ENCODE peak calls at places on chromosomes 12 and 14, in six cellular contexts. One of them, this sample, is unnamed.

GRCh38 chr12:108597559-108598471 is at the start of gene TMEM119:
- DNase-seq in uterus: peak
- DNase-seq in CD8-positive, alpha-beta T cell: no peak
- DNase-seq in CD4-positive, CD25-positive, alpha-beta regulatory T cell: no peak
- DNase-seq in neuronal stem cell: no peak
- DNase-seq in HCT116: no peak
- DNase-seq in this sample: no peak

GRCh38 chr14:92453691-92454090 is 59.9 kb upstream of the RIN3 start:
- DNase-seq in neuronal stem cell: no peak
- DNase-seq in uterus: no peak
- DNase-seq in CD4-positive, CD25-positive, alpha-beta regulatory T cell: no peak
- DNase-seq in CD8-positive, alpha-beta T cell: no peak
- DNase-seq in HCT116: no peak
- DNase-seq in this sample: no peak

GRCh38 chr12:119786539-119786938 is 90.6 kb downstream of the CIT start:
- DNase-seq in HCT116: no peak
- DNase-seq in neuronal stem cell: no peak
- DNase-seq in CD8-positive, alpha-beta T cell: no peak
- DNase-seq in CD4-positive, CD25-positive, alpha-beta regulatory T cell: no peak
- DNase-seq in uterus: no peak
- DNase-seq in this sample: no peak

GRCh38 chr12:32548691-32549412 is 130.2 kb upstream of the DNM1L start:
- DNase-seq in uterus: peak
- DNase-seq in CD4-positive, CD25-positive, alpha-beta regulatory T cell: no peak
- DNase-seq in CD8-positive, alpha-beta T cell: no peak
- DNase-seq in HCT116: no peak
- DNase-seq in neuronal stem cell: no peak
- DNase-seq in this sample: no peak

GRCh38 chr14:34722723-34723545 is 8.5 kb upstream of the CFL2 start:
- DNase-seq in HCT116: peak
- DNase-seq in uterus: peak
- DNase-seq in CD4-positive, CD25-positive, alpha-beta regulatory T cell: peak
- DNase-seq in neuronal stem cell: peak
- DNase-seq in CD8-positive, alpha-beta T cell: peak
- DNase-seq in this sample: peak

GRCh38 chr12:15629108-15629507 is 160.1 kb downstream of the EPS8 start:
- DNase-seq in CD8-positive, alpha-beta T cell: no peak
- DNase-seq in CD4-positive, CD25-positive, alpha-beta regulatory T cell: no peak
- DNase-seq in neuronal stem cell: peak
- DNase-seq in uterus: peak
- DNase-seq in HCT116: peak
- DNase-seq in this sample: no peak

GRCh38 chr12:116619246-116619645 is 60.1 kb downstream of the MAP1LC3B2 start:
- DNase-seq in uterus: no peak
- DNase-seq in CD8-positive, alpha-beta T cell: no peak
- DNase-seq in neuronal stem cell: no peak
- DNase-seq in CD4-positive, CD25-positive, alpha-beta regulatory T cell: no peak
- DNase-seq in HCT116: no peak
- DNase-seq in this sample: no peak

GRCh38 chr14:100578552-100578951 is 8.7 kb downstream of the BEGAIN start:
- DNase-seq in uterus: no peak
- DNase-seq in CD8-positive, alpha-beta T cell: no peak
- DNase-seq in HCT116: no peak
- DNase-seq in CD4-positive, CD25-positive, alpha-beta regulatory T cell: no peak
- DNase-seq in neuronal stem cell: no peak
- DNase-seq in this sample: no peak

GRCh38 chr14:100446572-100446971 is 123.4 kb downstream of the SLC25A47 start:
- DNase-seq in HCT116: no peak
- DNase-seq in CD8-positive, alpha-beta T cell: no peak
- DNase-seq in uterus: no peak
- DNase-seq in neuronal stem cell: no peak
- DNase-seq in CD4-positive, CD25-positive, alpha-beta regulatory T cell: no peak
- DNase-seq in this sample: no peak

GRCh38 chr12:114685869-114686268 is 1.9 kb upstream of the TBX3 start:
- DNase-seq in CD8-positive, alpha-beta T cell: no peak
- DNase-seq in HCT116: no peak
- DNase-seq in uterus: no peak
- DNase-seq in CD4-positive, CD25-positive, alpha-beta regulatory T cell: no peak
- DNase-seq in neuronal stem cell: no peak
- DNase-seq in this sample: no peak

GRCh38 chr12:131211279-131211938 is 257.7 kb downstream of the ADGRD1 start:
- DNase-seq in neuronal stem cell: no peak
- DNase-seq in CD4-positive, CD25-positive, alpha-beta regulatory T cell: no peak
- DNase-seq in HCT116: no peak
- DNase-seq in uterus: no peak
- DNase-seq in CD8-positive, alpha-beta T cell: no peak
- DNase-seq in this sample: no peak

GRCh38 chr12:76422878-76423438 is 74.7 kb upstream of the BBS10 start:
- DNase-seq in CD8-positive, alpha-beta T cell: no peak
- DNase-seq in CD4-positive, CD25-positive, alpha-beta regulatory T cell: no peak
- DNase-seq in uterus: no peak
- DNase-seq in HCT116: no peak
- DNase-seq in neuronal stem cell: no peak
- DNase-seq in this sample: no peak

GRCh38 chr14:68397371-68397779 is 395.5 kb downstream of the ZFP36L1 start:
- DNase-seq in CD8-positive, alpha-beta T cell: no peak
- DNase-seq in CD4-positive, CD25-positive, alpha-beta regulatory T cell: no peak
- DNase-seq in uterus: peak
- DNase-seq in neuronal stem cell: no peak
- DNase-seq in HCT116: no peak
- DNase-seq in this sample: no peak

GRCh38 chr14:101851183-101851582 is 89.7 kb downstream of the PPP2R5C start:
- DNase-seq in CD8-positive, alpha-beta T cell: no peak
- DNase-seq in uterus: no peak
- DNase-seq in neuronal stem cell: no peak
- DNase-seq in CD4-positive, CD25-positive, alpha-beta regulatory T cell: no peak
- DNase-seq in HCT116: no peak
- DNase-seq in this sample: no peak

GRCh38 chr14:61678966-61679365 is 16.3 kb upstream of the HIF1A start:
- DNase-seq in neuronal stem cell: peak
- DNase-seq in HCT116: no peak
- DNase-seq in CD4-positive, CD25-positive, alpha-beta regulatory T cell: no peak
- DNase-seq in uterus: no peak
- DNase-seq in CD8-positive, alpha-beta T cell: no peak
- DNase-seq in this sample: no peak

GRCh38 chr12:90909069-90909676 is 45.8 kb downstream of the CCER1 start:
- DNase-seq in HCT116: peak
- DNase-seq in neuronal stem cell: peak
- DNase-seq in uterus: no peak
- DNase-seq in CD8-positive, alpha-beta T cell: no peak
- DNase-seq in CD4-positive, CD25-positive, alpha-beta regulatory T cell: no peak
- DNase-seq in this sample: no peak

GRCh38 chr12:49809369-49810158 is 18.6 kb downstream of the NCKAP5L start:
- DNase-seq in neuronal stem cell: peak
- DNase-seq in uterus: no peak
- DNase-seq in CD8-positive, alpha-beta T cell: no peak
- DNase-seq in HCT116: no peak
- DNase-seq in CD4-positive, CD25-positive, alpha-beta regulatory T cell: no peak
- DNase-seq in this sample: no peak

GRCh38 chr12:57583008-57583831 is 7.8 kb upstream of the PIP4K2C start:
- DNase-seq in CD8-positive, alpha-beta T cell: peak
- DNase-seq in HCT116: peak
- DNase-seq in CD4-positive, CD25-positive, alpha-beta regulatory T cell: peak
- DNase-seq in uterus: peak
- DNase-seq in neuronal stem cell: peak
- DNase-seq in this sample: peak

GRCh38 chr12:89920866-89921265 is 212.2 kb upstream of the ATP2B1 start:
- DNase-seq in neuronal stem cell: no peak
- DNase-seq in CD4-positive, CD25-positive, alpha-beta regulatory T cell: no peak
- DNase-seq in HCT116: no peak
- DNase-seq in uterus: no peak
- DNase-seq in CD8-positive, alpha-beta T cell: no peak
- DNase-seq in this sample: no peak

GRCh38 chr12:129885287-129885686 is 18.5 kb downstream of the TMEM132D start:
- DNase-seq in neuronal stem cell: no peak
- DNase-seq in CD4-positive, CD25-positive, alpha-beta regulatory T cell: no peak
- DNase-seq in CD8-positive, alpha-beta T cell: no peak
- DNase-seq in uterus: no peak
- DNase-seq in HCT116: no peak
- DNase-seq in this sample: no peak

GRCh38 chr14:83207550-83207949 is 1673.9 kb upstream of the SEL1L start:
- DNase-seq in CD8-positive, alpha-beta T cell: no peak
- DNase-seq in uterus: no peak
- DNase-seq in CD4-positive, CD25-positive, alpha-beta regulatory T cell: no peak
- DNase-seq in neuronal stem cell: no peak
- DNase-seq in HCT116: no peak
- DNase-seq in this sample: no peak

GRCh38 chr14:103156733-103157411 is 33.6 kb downstream of the TNFAIP2 start:
- DNase-seq in HCT116: no peak
- DNase-seq in neuronal stem cell: no peak
- DNase-seq in uterus: no peak
- DNase-seq in CD4-positive, CD25-positive, alpha-beta regulatory T cell: no peak
- DNase-seq in CD8-positive, alpha-beta T cell: no peak
- DNase-seq in this sample: no peak

GRCh38 chr12:95608252-95609033 is 57.2 kb upstream of the USP44 start:
- DNase-seq in neuronal stem cell: no peak
- DNase-seq in HCT116: no peak
- DNase-seq in CD8-positive, alpha-beta T cell: no peak
- DNase-seq in uterus: peak
- DNase-seq in CD4-positive, CD25-positive, alpha-beta regulatory T cell: no peak
- DNase-seq in this sample: no peak

GRCh38 chr12:52645982-52646381 is 6.0 kb downstream of the KRT2 start:
- DNase-seq in CD8-positive, alpha-beta T cell: no peak
- DNase-seq in CD4-positive, CD25-positive, alpha-beta regulatory T cell: no peak
- DNase-seq in neuronal stem cell: no peak
- DNase-seq in HCT116: no peak
- DNase-seq in uterus: no peak
- DNase-seq in this sample: no peak

DNA sequence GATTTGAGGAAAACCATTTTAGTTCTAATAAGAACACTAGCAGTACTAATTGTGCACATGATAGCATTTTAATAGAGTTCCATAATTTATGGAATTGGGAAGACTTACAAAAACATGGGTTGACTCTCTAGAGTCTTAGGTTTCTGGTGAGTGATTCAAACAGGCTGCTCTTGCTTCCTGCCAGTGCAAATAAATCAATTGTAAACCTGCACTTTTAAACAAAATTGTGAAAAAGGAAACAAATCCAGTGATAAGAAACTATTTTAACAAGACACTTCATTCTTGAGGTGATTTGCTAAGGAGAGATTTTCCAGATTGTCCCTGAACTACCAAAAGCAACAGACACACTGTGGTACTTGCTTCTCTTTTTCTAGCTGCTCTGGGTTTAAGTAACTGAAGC is 112.2 kb downstream of the CACNA1C start:
- DNase-seq in CD8-positive, alpha-beta T cell: no peak
- DNase-seq in CD4-positive, CD25-positive, alpha-beta regulatory T cell: no peak
- DNase-seq in neuronal stem cell: no peak
- DNase-seq in uterus: no peak
- DNase-seq in HCT116: no peak
- DNase-seq in this sample: no peak
- H3K27ac ChIP-seq in CD8-positive, alpha-beta T cell: no peak
- H3K27ac ChIP-seq in CD4-positive, CD25-positive, alpha-beta regulatory T cell: no peak
- H3K27ac ChIP-seq in neuronal stem cell: no peak
- H3K27ac ChIP-seq in uterus: peak
- H3K27ac ChIP-seq in HCT116: no peak
- H3K27ac ChIP-seq in this sample: no peak

GRCh38 chr12:121825041-121825523 is 21.3 kb downstream of the SETD1B start:
- DNase-seq in neuronal stem cell: no peak
- DNase-seq in uterus: no peak
- DNase-seq in HCT116: no peak
- DNase-seq in CD8-positive, alpha-beta T cell: no peak
- DNase-seq in CD4-positive, CD25-positive, alpha-beta regulatory T cell: no peak
- DNase-seq in this sample: no peak
- H3K27ac ChIP-seq in neuronal stem cell: no peak
- H3K27ac ChIP-seq in uterus: no peak
- H3K27ac ChIP-seq in HCT116: no peak
- H3K27ac ChIP-seq in CD8-positive, alpha-beta T cell: no peak
- H3K27ac ChIP-seq in CD4-positive, CD25-positive, alpha-beta regulatory T cell: no peak
- H3K27ac ChIP-seq in this sample: no peak

GRCh38 chr14:105067140-105067968 is 2.1 kb upstream of the GPR132 start:
- DNase-seq in HCT116: no peak
- DNase-seq in CD4-positive, CD25-positive, alpha-beta regulatory T cell: no peak
- DNase-seq in uterus: no peak
- DNase-seq in CD8-positive, alpha-beta T cell: peak
- DNase-seq in neuronal stem cell: no peak
- DNase-seq in this sample: peak
- H3K27ac ChIP-seq in HCT116: no peak
- H3K27ac ChIP-seq in CD4-positive, CD25-positive, alpha-beta regulatory T cell: peak
- H3K27ac ChIP-seq in uterus: no peak
- H3K27ac ChIP-seq in CD8-positive, alpha-beta T cell: peak
- H3K27ac ChIP-seq in neuronal stem cell: no peak
- H3K27ac ChIP-seq in this sample: peak

GRCh38 chr12:113236539-113237354 is 15.5 kb downstream of the TPCN1 start:
- DNase-seq in uterus: no peak
- DNase-seq in CD4-positive, CD25-positive, alpha-beta regulatory T cell: no peak
- DNase-seq in HCT116: no peak
- DNase-seq in CD8-positive, alpha-beta T cell: no peak
- DNase-seq in neuronal stem cell: no peak
- DNase-seq in this sample: no peak
- H3K27ac ChIP-seq in uterus: no peak
- H3K27ac ChIP-seq in CD4-positive, CD25-positive, alpha-beta regulatory T cell: no peak
- H3K27ac ChIP-seq in HCT116: no peak
- H3K27ac ChIP-seq in CD8-positive, alpha-beta T cell: no peak
- H3K27ac ChIP-seq in neuronal stem cell: no peak
- H3K27ac ChIP-seq in this sample: no peak

GRCh38 chr14:24190416-24190815 is 1.8 kb upstream of the IPO4 start:
- DNase-seq in CD8-positive, alpha-beta T cell: no peak
- DNase-seq in HCT116: no peak
- DNase-seq in CD4-positive, CD25-positive, alpha-beta regulatory T cell: no peak
- DNase-seq in uterus: no peak
- DNase-seq in neuronal stem cell: no peak
- DNase-seq in this sample: no peak

GRCh38 chr14:24189460-24189859 is 844 bp upstream of the IPO4 start:
- DNase-seq in HCT116: no peak
- DNase-seq in CD4-positive, CD25-positive, alpha-beta regulatory T cell: no peak
- DNase-seq in CD8-positive, alpha-beta T cell: no peak
- DNase-seq in uterus: no peak
- DNase-seq in neuronal stem cell: no peak
- DNase-seq in this sample: no peak

GRCh38 chr14:24187538-24187915 is 1.1 kb downstream of the IPO4 start:
- DNase-seq in neuronal stem cell: no peak
- DNase-seq in HCT116: no peak
- DNase-seq in uterus: no peak
- DNase-seq in CD8-positive, alpha-beta T cell: no peak
- DNase-seq in CD4-positive, CD25-positive, alpha-beta regulatory T cell: no peak
- DNase-seq in this sample: no peak

GRCh38 chr14:24188251-24189058 is at the start of gene IPO4:
- DNase-seq in neuronal stem cell: peak
- DNase-seq in HCT116: peak
- DNase-seq in CD4-positive, CD25-positive, alpha-beta regulatory T cell: peak
- DNase-seq in uterus: peak
- DNase-seq in CD8-positive, alpha-beta T cell: peak
- DNase-seq in this sample: peak

DNA sequence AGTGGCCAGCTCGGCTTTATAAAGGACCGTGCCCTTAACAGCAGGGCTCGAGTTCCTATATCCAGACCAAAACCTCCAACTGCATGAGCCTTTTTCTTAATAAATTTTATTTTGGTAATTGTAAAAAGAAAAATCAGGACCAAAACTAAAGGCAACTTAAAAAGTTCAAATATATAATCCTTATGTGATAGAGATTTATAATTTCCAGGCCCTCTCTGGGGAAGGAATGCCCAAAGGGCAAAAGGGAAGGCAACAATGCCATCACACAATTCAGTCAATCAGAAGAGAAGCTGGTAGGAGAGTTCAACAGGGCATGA is 401 bp upstream of the IPO4 start:
- DNase-seq in CD4-positive, CD25-positive, alpha-beta regulatory T cell: no peak
- DNase-seq in CD8-positive, alpha-beta T cell: no peak
- DNase-seq in neuronal stem cell: no peak
- DNase-seq in HCT116: no peak
- DNase-seq in uterus: no peak
- DNase-seq in this sample: no peak
- H3K27ac ChIP-seq in CD4-positive, CD25-positive, alpha-beta regulatory T cell: peak
- H3K27ac ChIP-seq in CD8-positive, alpha-beta T cell: no peak
- H3K27ac ChIP-seq in neuronal stem cell: no peak
- H3K27ac ChIP-seq in HCT116: peak
- H3K27ac ChIP-seq in uterus: peak
- H3K27ac ChIP-seq in this sample: peak

GRCh38 chr12:26056335-26056734 is 68.5 kb downstream of the BHLHE41 start:
- DNase-seq in CD8-positive, alpha-beta T cell: no peak
- DNase-seq in neuronal stem cell: no peak
- DNase-seq in uterus: no peak
- DNase-seq in CD4-positive, CD25-positive, alpha-beta regulatory T cell: no peak
- DNase-seq in HCT116: peak
- DNase-seq in this sample: no peak
- H3K27ac ChIP-seq in CD8-positive, alpha-beta T cell: no peak
- H3K27ac ChIP-seq in neuronal stem cell: no peak
- H3K27ac ChIP-seq in uterus: no peak
- H3K27ac ChIP-seq in CD4-positive, CD25-positive, alpha-beta regulatory T cell: no peak
- H3K27ac ChIP-seq in HCT116: no peak
- H3K27ac ChIP-seq in this sample: no peak